ENCODE peak calls at places on chromosomes 12 and 14, in six cellular contexts. G is left kidney, T is iPS-NIHi11, W is fibroblast of mammary gland, Q is astrocyte of the hippocampus, L is HFFc6. X is an unnamed sample.

GRCh38 chr12:88816201-88816600 is 235.9 kb upstream of the KITLG start:
- DNase-seq in G (no peak), T (no peak), W (no peak), Q (peak), L (peak), X (no peak)

GRCh38 chr12:60977966-60978365 is 1282.2 kb upstream of the USP15 start:
- DNase-seq in G (no peak), T (peak), W (no peak), Q (no peak), L (no peak), X (no peak)

GRCh38 chr12:74747305-74747704 is 209.7 kb downstream of the ATXN7L3B start:
- DNase-seq in G (peak), T (no peak), W (peak), Q (peak), L (peak), X (no peak)

GRCh38 chr12:52168019-52168717 is 23.6 kb downstream of the KRT80 start:
- DNase-seq in G (no peak), T (no peak), W (peak), Q (peak), L (no peak), X (peak)

GRCh38 chr12:29944269-29945000 is 160.7 kb upstream of the TMTC1 start:
- DNase-seq in G (no peak), T (no peak), W (no peak), Q (no peak), L (no peak), X (no peak)

GRCh38 chr14:21200752-21201461 is 45.0 kb upstream of the OR5AU1 start:
- DNase-seq in G (no peak), T (no peak), W (no peak), Q (no peak), L (no peak), X (no peak)

GRCh38 chr14:100590726-100591452 is 3.7 kb upstream of the BEGAIN start:
- DNase-seq in G (no peak), T (no peak), W (no peak), Q (no peak), L (no peak), X (no peak)

GRCh38 chr12:5012337-5012736 is 31.3 kb upstream of the KCNA5 start:
- DNase-seq in G (no peak), T (no peak), W (no peak), Q (no peak), L (no peak), X (no peak)

GRCh38 chr14:71061458-71061857 is 154.2 kb downstream of the PCNX1 start:
- DNase-seq in G (no peak), T (no peak), W (peak), Q (no peak), L (peak), X (no peak)

GRCh38 chr14:63737582-63738006 is 9.7 kb upstream of the SGPP1 start:
- DNase-seq in G (no peak), T (no peak), W (no peak), Q (peak), L (no peak), X (no peak)

GRCh38 chr12:99024191-99024590 is 379.1 kb downstream of the APAF1 start:
- DNase-seq in G (no peak), T (no peak), W (no peak), Q (no peak), L (no peak), X (no peak)

GRCh38 chr12:15629761-15630160 is 159.4 kb downstream of the EPS8 start:
- DNase-seq in G (no peak), T (no peak), W (peak), Q (no peak), L (peak), X (peak)

GRCh38 chr12:123050913-123051312 is 70.4 kb downstream of the ARL6IP4 start:
- DNase-seq in G (no peak), T (no peak), W (no peak), Q (no peak), L (no peak), X (no peak)

GRCh38 chr14:29442720-29443119 is 484.9 kb downstream of the PRKD1 start:
- DNase-seq in G (no peak), T (no peak), W (peak), Q (peak), L (peak), X (peak)

GRCh38 chr12:56220611-56221232 is 1.0 kb downstream of the RNF41 start:
- DNase-seq in G (peak), T (no peak), W (peak), Q (peak), L (peak), X (peak)

GRCh38 chr12:92078167-92079053 is 67.2 kb downstream of the BTG1 start:
- DNase-seq in G (no peak), T (no peak), W (peak), Q (peak), L (peak), X (peak)

GRCh38 chr12:59452746-59453145 is 143.1 kb upstream of the SLC16A7 start:
- DNase-seq in G (peak), T (no peak), W (peak), Q (peak), L (peak), X (peak)

GRCh38 chr14:100042328-100042727 is 22.9 kb upstream of the EVL start:
- DNase-seq in G (no peak), T (no peak), W (peak), Q (no peak), L (no peak), X (no peak)

GRCh38 chr12:78792052-78792698 is 72.4 kb upstream of the SYT1 start:
- DNase-seq in G (no peak), T (no peak), W (no peak), Q (no peak), L (no peak), X (no peak)